ENCODE peak calls at places on chromosomes 16 and 17, in seven cellular contexts. One of them, this sample, is unnamed.
A peak's percentile ranks its signal among the peaks of the same experiment; 100 is the strongest.

GRCh38 chr16:67571981-67572431 is 9.7 kb downstream of the CTCF start:
- DNase-seq in uterus: no peak
- DNase-seq in gastrocnemius medialis: no peak
- DNase-seq in erythroblast: no peak
- DNase-seq in lower leg skin: no peak
- DNase-seq in ovary: no peak
- DNase-seq in spleen: no peak
- DNase-seq in this sample: no peak

GRCh38 chr16:8893976-8894690 is 12.0 kb downstream of the LITAFD start:
- DNase-seq in uterus: no peak
- DNase-seq in gastrocnemius medialis: no peak
- DNase-seq in ovary: no peak
- DNase-seq in spleen: peak; percentile 47
- DNase-seq in erythroblast: no peak
- DNase-seq in lower leg skin: peak; percentile 66
- DNase-seq in this sample: no peak

GRCh38 chr17:79915850-79916430 is 76.7 kb upstream of the CBX4 start:
- DNase-seq in lower leg skin: no peak
- DNase-seq in spleen: peak; percentile 72
- DNase-seq in erythroblast: peak; percentile 60
- DNase-seq in gastrocnemius medialis: no peak
- DNase-seq in ovary: no peak
- DNase-seq in uterus: no peak
- DNase-seq in this sample: peak; percentile 87

GRCh38 chr16:17607624-17608023 is 136.9 kb upstream of the XYLT1 start:
- DNase-seq in ovary: no peak
- DNase-seq in erythroblast: no peak
- DNase-seq in gastrocnemius medialis: no peak
- DNase-seq in lower leg skin: no peak
- DNase-seq in uterus: no peak
- DNase-seq in spleen: no peak
- DNase-seq in this sample: no peak

GRCh38 chr16:4025428-4025827 is 90.8 kb downstream of the ADCY9 start:
- DNase-seq in uterus: no peak
- DNase-seq in lower leg skin: no peak
- DNase-seq in erythroblast: no peak
- DNase-seq in gastrocnemius medialis: no peak
- DNase-seq in spleen: no peak
- DNase-seq in ovary: no peak
- DNase-seq in this sample: peak; percentile 59

GRCh38 chr16:20946015-20946629 is 45.6 kb downstream of the LYRM1 start:
- DNase-seq in gastrocnemius medialis: no peak
- DNase-seq in lower leg skin: no peak
- DNase-seq in ovary: no peak
- DNase-seq in uterus: no peak
- DNase-seq in erythroblast: no peak
- DNase-seq in spleen: no peak
- DNase-seq in this sample: no peak

GRCh38 chr16:2190659-2191445 is 5.6 kb downstream of the CASKIN1 start:
- DNase-seq in gastrocnemius medialis: no peak
- DNase-seq in ovary: no peak
- DNase-seq in uterus: no peak
- DNase-seq in spleen: no peak
- DNase-seq in lower leg skin: no peak
- DNase-seq in erythroblast: no peak
- DNase-seq in this sample: peak; percentile 76

GRCh38 chr17:81651692-81652091 is 4.7 kb downstream of the PDE6G start:
- DNase-seq in gastrocnemius medialis: no peak
- DNase-seq in spleen: no peak
- DNase-seq in lower leg skin: no peak
- DNase-seq in ovary: no peak
- DNase-seq in uterus: no peak
- DNase-seq in erythroblast: peak; percentile 66
- DNase-seq in this sample: no peak

GRCh38 chr16:31476305-31477219 is 4.6 kb downstream of the TGFB1I1 start:
- DNase-seq in uterus: peak; percentile 54
- DNase-seq in ovary: no peak
- DNase-seq in spleen: peak; percentile 96
- DNase-seq in erythroblast: peak; percentile 93
- DNase-seq in lower leg skin: peak; percentile 95
- DNase-seq in gastrocnemius medialis: no peak
- DNase-seq in this sample: peak; percentile 96

GRCh38 chr17:37182786-37183185 is 193.0 kb upstream of the C17orf78 start:
- DNase-seq in lower leg skin: no peak
- DNase-seq in gastrocnemius medialis: no peak
- DNase-seq in ovary: no peak
- DNase-seq in uterus: no peak
- DNase-seq in erythroblast: no peak
- DNase-seq in spleen: no peak
- DNase-seq in this sample: no peak

GRCh38 chr17:21678451-21679081 is 13.8 kb upstream of the KCNJ18 start:
- DNase-seq in spleen: peak; percentile 69
- DNase-seq in uterus: no peak
- DNase-seq in erythroblast: no peak
- DNase-seq in lower leg skin: peak; percentile 73
- DNase-seq in gastrocnemius medialis: no peak
- DNase-seq in ovary: no peak
- DNase-seq in this sample: peak; percentile 85

GRCh38 chr16:66728117-66728787 is 23.2 kb downstream of the DYNC1LI2 start:
- DNase-seq in erythroblast: peak; percentile 74
- DNase-seq in lower leg skin: no peak
- DNase-seq in uterus: peak; percentile 31
- DNase-seq in spleen: no peak
- DNase-seq in gastrocnemius medialis: no peak
- DNase-seq in ovary: peak; percentile 37
- DNase-seq in this sample: no peak

GRCh38 chr16:89922477-89922883 is 662 bp upstream of the TUBB3 start:
- DNase-seq in gastrocnemius medialis: no peak
- DNase-seq in lower leg skin: peak; percentile 94
- DNase-seq in uterus: peak; percentile 69
- DNase-seq in erythroblast: peak; percentile 49
- DNase-seq in spleen: no peak
- DNase-seq in ovary: peak; percentile 58
- DNase-seq in this sample: no peak

GRCh38 chr16:66107661-66108060 is 258.8 kb upstream of the CDH5 start:
- DNase-seq in lower leg skin: no peak
- DNase-seq in uterus: no peak
- DNase-seq in ovary: no peak
- DNase-seq in spleen: no peak
- DNase-seq in gastrocnemius medialis: no peak
- DNase-seq in erythroblast: no peak
- DNase-seq in this sample: no peak

GRCh38 chr17:73192894-73193701 is at the start of gene COG1:
- DNase-seq in spleen: peak; percentile 97
- DNase-seq in erythroblast: peak; percentile 97
- DNase-seq in lower leg skin: peak; percentile 96
- DNase-seq in ovary: peak; percentile 82
- DNase-seq in uterus: peak; percentile 87
- DNase-seq in gastrocnemius medialis: peak; percentile 59
- DNase-seq in this sample: peak; percentile 87
- TF ChIP-seq POLR2A in spleen: peak; percentile 37
- TF ChIP-seq POLR2A in erythroblast: no peak
- TF ChIP-seq POLR2A in lower leg skin: no peak
- TF ChIP-seq POLR2A in ovary: peak; percentile 47
- TF ChIP-seq POLR2A in uterus: no peak
- TF ChIP-seq POLR2A in gastrocnemius medialis: peak; percentile 14
- TF ChIP-seq POLR2A in this sample: no peak

GRCh38 chr17:7650509-7651096 is at the start of gene ATP1B2:
- DNase-seq in gastrocnemius medialis: peak; percentile 19
- DNase-seq in erythroblast: peak; percentile 97
- DNase-seq in lower leg skin: peak; percentile 89
- DNase-seq in ovary: peak; percentile 85
- DNase-seq in uterus: peak; percentile 83
- DNase-seq in spleen: peak; percentile 90
- DNase-seq in this sample: peak; percentile 87
- TF ChIP-seq POLR2A in gastrocnemius medialis: no peak
- TF ChIP-seq POLR2A in erythroblast: peak; percentile 77
- TF ChIP-seq POLR2A in lower leg skin: no peak
- TF ChIP-seq POLR2A in ovary: no peak
- TF ChIP-seq POLR2A in uterus: no peak
- TF ChIP-seq POLR2A in spleen: no peak
- TF ChIP-seq POLR2A in this sample: no peak

DNA sequence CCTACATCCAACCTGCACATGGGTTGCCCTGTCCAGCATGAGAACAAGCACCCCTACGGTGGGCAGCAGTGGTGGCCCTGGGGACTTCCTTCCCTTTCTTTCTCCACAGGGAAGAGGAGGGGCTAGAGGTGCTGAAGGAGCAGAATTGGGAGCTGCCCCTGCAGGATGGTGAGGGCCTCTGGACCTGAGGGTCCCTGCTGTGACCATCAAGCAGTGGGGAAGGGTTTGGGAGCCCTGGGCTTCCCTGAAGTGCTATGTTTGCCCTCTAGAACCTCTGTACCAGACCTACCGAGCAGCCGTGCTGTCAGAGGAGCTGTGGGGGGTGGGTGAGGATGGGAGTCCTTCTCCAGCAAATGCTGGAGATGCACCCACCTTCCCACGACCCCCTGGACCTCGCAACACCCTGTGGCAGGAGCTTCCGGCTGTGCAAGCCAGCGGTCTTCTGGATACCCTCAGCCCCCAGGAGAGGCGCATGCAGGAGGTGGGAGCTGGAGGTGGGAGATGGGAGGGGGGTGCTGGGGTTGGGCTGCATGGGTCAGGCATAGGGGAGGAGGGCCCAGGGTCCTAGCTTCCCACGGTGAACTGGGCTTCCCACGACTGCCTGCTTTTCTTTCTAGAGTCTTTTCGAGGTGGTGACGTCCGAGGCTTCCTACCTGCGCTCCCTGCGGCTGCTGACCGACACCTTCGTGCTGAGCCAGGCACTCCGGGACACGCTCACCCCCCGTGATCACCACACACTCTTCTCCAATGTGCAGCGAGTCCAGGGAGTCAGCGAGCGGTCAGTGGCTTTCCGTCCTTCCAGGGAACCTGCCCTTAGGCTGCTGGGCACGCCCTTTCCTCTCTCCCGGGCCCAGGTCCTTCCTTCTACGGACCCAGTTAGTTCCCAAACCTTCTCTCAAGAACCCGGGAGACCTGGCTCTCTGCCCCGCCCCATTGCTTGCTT is 5.0 kb downstream of the ARHGEF15 start:
- DNase-seq in gastrocnemius medialis: no peak
- DNase-seq in erythroblast: no peak
- DNase-seq in uterus: no peak
- DNase-seq in lower leg skin: no peak
- DNase-seq in ovary: no peak
- DNase-seq in spleen: no peak
- DNase-seq in this sample: peak; percentile 31
- TF ChIP-seq POLR2A in gastrocnemius medialis: no peak
- TF ChIP-seq POLR2A in erythroblast: no peak
- TF ChIP-seq POLR2A in uterus: no peak
- TF ChIP-seq POLR2A in lower leg skin: no peak
- TF ChIP-seq POLR2A in ovary: no peak
- TF ChIP-seq POLR2A in spleen: no peak
- TF ChIP-seq POLR2A in this sample: no peak

GRCh38 chr17:7014995-7015586 is 2.7 kb downstream of the RNASEK start:
- DNase-seq in uterus: no peak
- DNase-seq in erythroblast: no peak
- DNase-seq in gastrocnemius medialis: no peak
- DNase-seq in ovary: no peak
- DNase-seq in lower leg skin: no peak
- DNase-seq in spleen: no peak
- DNase-seq in this sample: no peak
- TF ChIP-seq POLR2A in uterus: peak; percentile 59
- TF ChIP-seq POLR2A in erythroblast: peak; percentile 49
- TF ChIP-seq POLR2A in gastrocnemius medialis: no peak
- TF ChIP-seq POLR2A in ovary: peak; percentile 29
- TF ChIP-seq POLR2A in lower leg skin: no peak
- TF ChIP-seq POLR2A in spleen: peak; percentile 79
- TF ChIP-seq POLR2A in this sample: peak; percentile 73

DNA sequence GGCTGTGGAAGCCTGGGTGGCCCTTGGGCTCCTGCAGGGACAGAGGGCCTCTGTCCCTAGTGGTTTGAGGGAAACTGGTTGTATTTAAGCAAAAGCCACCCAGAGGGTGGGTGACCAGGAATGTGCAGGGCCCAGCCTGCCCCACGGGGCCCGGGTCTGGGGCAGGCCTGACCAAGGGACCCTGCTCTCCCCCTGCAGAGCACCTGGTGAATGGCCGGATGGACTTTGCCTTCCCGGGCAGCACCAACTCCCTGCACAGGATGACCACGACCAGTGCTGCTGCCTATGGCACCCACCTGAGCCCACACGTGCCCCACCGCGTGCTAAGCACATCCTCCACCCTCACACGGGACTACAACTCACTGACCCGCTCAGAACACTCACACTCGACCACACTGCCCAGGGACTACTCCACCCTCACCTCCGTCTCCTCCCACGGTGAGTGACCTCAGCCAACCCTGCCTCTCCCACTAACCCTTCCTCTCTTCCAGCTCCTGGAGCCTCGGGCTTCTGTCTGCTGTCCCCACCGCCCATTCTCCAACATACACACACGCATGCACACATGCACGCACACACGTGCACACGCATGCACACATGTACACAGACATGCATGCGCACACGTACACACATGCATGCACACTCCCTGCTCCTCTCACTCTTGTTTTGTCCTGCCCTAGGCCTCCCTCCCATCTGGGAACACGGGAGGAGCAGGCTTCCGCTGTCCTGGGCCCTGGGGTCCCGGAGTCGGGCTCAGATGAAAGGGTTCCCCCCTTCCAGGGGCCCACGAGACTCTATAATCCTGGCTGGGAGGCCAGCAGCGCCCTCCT is 10.4 kb downstream of the GALK1 start:
- DNase-seq in gastrocnemius medialis: no peak
- DNase-seq in ovary: no peak
- DNase-seq in erythroblast: no peak
- DNase-seq in spleen: peak; percentile 78
- DNase-seq in lower leg skin: no peak
- DNase-seq in uterus: no peak
- DNase-seq in this sample: no peak
- TF ChIP-seq POLR2A in gastrocnemius medialis: no peak
- TF ChIP-seq POLR2A in ovary: no peak
- TF ChIP-seq POLR2A in erythroblast: no peak
- TF ChIP-seq POLR2A in spleen: no peak
- TF ChIP-seq POLR2A in lower leg skin: no peak
- TF ChIP-seq POLR2A in uterus: no peak
- TF ChIP-seq POLR2A in this sample: no peak

DNA sequence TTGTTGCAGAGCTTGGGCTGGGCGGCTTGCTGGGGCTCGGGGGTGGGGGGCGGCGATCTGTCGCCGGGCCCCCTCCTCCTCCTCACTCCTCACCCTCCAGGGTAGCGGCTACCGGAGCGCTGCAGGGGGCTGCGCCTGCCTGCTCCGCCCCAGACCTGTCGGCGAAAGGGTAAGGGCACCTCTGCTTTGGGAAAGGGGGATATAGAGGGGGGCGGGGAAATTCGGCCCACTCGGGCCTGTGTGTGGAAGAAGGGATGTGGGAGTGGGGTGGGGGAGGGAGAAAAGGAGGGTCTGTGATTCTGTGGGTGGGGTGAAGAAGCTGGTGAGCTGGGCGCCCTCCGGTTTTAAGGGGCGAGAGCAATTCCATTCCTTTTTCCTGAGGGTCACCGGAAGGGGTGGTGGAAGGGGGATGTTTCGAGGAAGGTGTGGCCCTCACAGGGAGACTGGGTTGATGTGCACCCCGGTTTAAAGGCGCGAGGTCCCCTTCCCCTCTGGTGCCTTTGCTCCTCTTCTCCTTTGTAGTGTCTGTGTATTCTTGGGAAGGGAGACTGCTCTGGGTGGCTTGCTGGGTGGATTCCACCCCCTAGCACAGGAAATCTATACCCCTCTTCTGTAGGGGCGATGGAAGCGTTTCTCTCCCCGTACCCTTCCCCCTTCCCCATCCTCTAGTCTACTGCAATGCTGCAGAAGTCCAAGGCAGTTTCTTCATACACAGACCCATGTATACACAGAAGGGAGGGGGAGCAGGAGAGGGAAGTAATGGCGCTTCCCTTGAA is 881 bp downstream of the TAOK1 start:
- DNase-seq in lower leg skin: peak; percentile 80
- DNase-seq in ovary: no peak
- DNase-seq in spleen: peak; percentile 84
- DNase-seq in gastrocnemius medialis: no peak
- DNase-seq in erythroblast: peak; percentile 52
- DNase-seq in uterus: peak; percentile 22
- DNase-seq in this sample: no peak
- TF ChIP-seq POLR2A in lower leg skin: no peak
- TF ChIP-seq POLR2A in ovary: no peak
- TF ChIP-seq POLR2A in spleen: no peak
- TF ChIP-seq POLR2A in gastrocnemius medialis: no peak
- TF ChIP-seq POLR2A in erythroblast: no peak
- TF ChIP-seq POLR2A in uterus: no peak
- TF ChIP-seq POLR2A in this sample: no peak